ENCODE peak calls at places on chromosomes 4 and X, in nine cellular contexts. E, B, O, I, S, V, J, X and F are unnamed samples.

GRCh38 chr4:153794001-153794400 is 5.1 kb upstream of the SFRP2 start:
- DNase-seq in E (no peak), B (peak; percentile 86), O (no peak), I (no peak), S (no peak), V (no peak), J (no peak), X (no peak), F (no peak)

GRCh38 chr4:89799071-89799470 is 37.9 kb downstream of the SNCA start:
- DNase-seq in E (no peak), B (no peak), O (no peak), I (no peak), S (no peak), V (no peak), J (no peak), X (no peak), F (no peak)

GRCh38 chr4:23903859-23904438 is 14.1 kb upstream of the PPARGC1A start:
- DNase-seq in E (no peak), B (no peak), O (no peak), I (no peak), S (no peak), V (no peak), J (no peak), X (no peak), F (no peak)

GRCh38 chrX:19627533-19627932 is 112.2 kb upstream of the MAP3K15 start:
- DNase-seq in E (no peak), B (no peak), O (no peak), I (no peak), S (peak; percentile 36), V (no peak), J (no peak), X (no peak), F (no peak)

GRCh38 chr4:10096201-10096975 is 20.2 kb downstream of the WDR1 start:
- DNase-seq in E (no peak), B (no peak), O (peak; percentile 94), I (no peak), S (peak; percentile 80), V (no peak), J (peak; percentile 71), X (peak; percentile 60), F (no peak)

GRCh38 chrX:84187501-84188319 is at the start of gene RPS6KA6:
- DNase-seq in E (no peak), B (no peak), O (no peak), I (peak; percentile 64), S (no peak), V (no peak), J (no peak), X (peak; percentile 14), F (peak; percentile 81)

GRCh38 chrX:22247169-22247568 is 25.5 kb upstream of the CBLL2 start:
- DNase-seq in E (no peak), B (no peak), O (peak; percentile 5), I (no peak), S (no peak), V (no peak), J (no peak), X (no peak), F (no peak)

GRCh38 chrX:48477960-48478755 is 2.2 kb downstream of the FTSJ1 start:
- DNase-seq in E (no peak), B (no peak), O (no peak), I (no peak), S (no peak), V (no peak), J (no peak), X (no peak), F (no peak)

GRCh38 chr4:7124643-7125442 is 57.0 kb upstream of the GRPEL1 start:
- DNase-seq in E (no peak), B (peak; percentile 41), O (peak; percentile 35), I (no peak), S (no peak), V (no peak), J (peak; percentile 95), X (no peak), F (peak; percentile 70)

GRCh38 chrX:72201836-72202536 is 20.4 kb downstream of the PIN4 start:
- DNase-seq in E (no peak), B (no peak), O (peak; percentile 21), I (no peak), S (no peak), V (no peak), J (peak; percentile 0), X (no peak), F (no peak)

GRCh38 chrX:155115174-155115830 is 44.0 kb downstream of the BRCC3 start:
- DNase-seq in E (no peak), B (no peak), O (no peak), I (no peak), S (no peak), V (no peak), J (no peak), X (no peak), F (no peak)

GRCh38 chrX:141733371-141733770 is 34.8 kb upstream of the SPANXD start:
- DNase-seq in E (no peak), B (no peak), O (no peak), I (no peak), S (no peak), V (no peak), J (no peak), X (no peak), F (no peak)

GRCh38 chr4:76306882-76307669 is 543 bp downstream of the STBD1 start:
- DNase-seq in E (no peak), B (peak; percentile 32), O (peak; percentile 46), I (peak; percentile 81), S (peak; percentile 5), V (peak; percentile 13), J (no peak), X (peak; percentile 19), F (peak; percentile 90)

GRCh38 chr4:107665001-107665400 is 55.0 kb downstream of the PAPSS1 start:
- DNase-seq in E (no peak), B (no peak), O (no peak), I (no peak), S (no peak), V (no peak), J (no peak), X (no peak), F (no peak)

GRCh38 chr4:74038161-74039064 is at the start of gene CXCL3:
- DNase-seq in E (no peak), B (peak; percentile 62), O (peak; percentile 62), I (peak; percentile 94), S (no peak), V (no peak), J (peak; percentile 71), X (peak; percentile 30), F (peak; percentile 89)

GRCh38 chr4:7652906-7653305 is 218.2 kb upstream of the PSAPL1 start:
- DNase-seq in E (no peak), B (no peak), O (no peak), I (no peak), S (no peak), V (no peak), J (no peak), X (no peak), F (no peak)